ENCODE peak calls at places on chromosome 5, in five cellular contexts. One of them, this sample, is unnamed.

GRCh38 chr5:124061663-124062062 is 549.7 kb downstream of the CSNK1G3 start:
- DNase-seq in neuronal stem cell: no peak
- DNase-seq in mesenchymal stem cell: peak
- DNase-seq in trophoblast cell: no peak
- DNase-seq in H1: no peak
- DNase-seq in this sample: no peak

GRCh38 chr5:82784521-82784920 is 292.7 kb downstream of the TMEM167A start:
- DNase-seq in neuronal stem cell: no peak
- DNase-seq in mesenchymal stem cell: no peak
- DNase-seq in trophoblast cell: no peak
- DNase-seq in H1: no peak
- DNase-seq in this sample: no peak

GRCh38 chr5:42779083-42779482 is 22.5 kb downstream of the CCDC152 start:
- DNase-seq in neuronal stem cell: no peak
- DNase-seq in mesenchymal stem cell: no peak
- DNase-seq in trophoblast cell: no peak
- DNase-seq in H1: no peak
- DNase-seq in this sample: no peak

GRCh38 chr5:107557051-107557658 is 113.6 kb downstream of the EFNA5 start:
- DNase-seq in neuronal stem cell: no peak
- DNase-seq in mesenchymal stem cell: peak
- DNase-seq in trophoblast cell: peak
- DNase-seq in H1: no peak
- DNase-seq in this sample: peak

GRCh38 chr5:61933787-61934626 is 372.0 kb upstream of the KIF2A start:
- DNase-seq in neuronal stem cell: peak
- DNase-seq in mesenchymal stem cell: peak
- DNase-seq in trophoblast cell: peak
- DNase-seq in H1: peak
- DNase-seq in this sample: peak

GRCh38 chr5:62590396-62590795 is 11.8 kb downstream of the LRRC70 start:
- DNase-seq in neuronal stem cell: no peak
- DNase-seq in mesenchymal stem cell: no peak
- DNase-seq in trophoblast cell: no peak
- DNase-seq in H1: no peak
- DNase-seq in this sample: no peak

GRCh38 chr5:139105621-139106071 is 92.5 kb downstream of the SIL1 start:
- DNase-seq in neuronal stem cell: peak
- DNase-seq in mesenchymal stem cell: no peak
- DNase-seq in trophoblast cell: no peak
- DNase-seq in H1: no peak
- DNase-seq in this sample: no peak

GRCh38 chr5:16976625-16977008 is 40.5 kb upstream of the MYO10 start:
- DNase-seq in neuronal stem cell: no peak
- DNase-seq in mesenchymal stem cell: no peak
- DNase-seq in trophoblast cell: no peak
- DNase-seq in H1: no peak
- DNase-seq in this sample: no peak

GRCh38 chr5:54669845-54670635 is 152.5 kb downstream of the SNX18 start:
- DNase-seq in neuronal stem cell: no peak
- DNase-seq in mesenchymal stem cell: no peak
- DNase-seq in trophoblast cell: no peak
- DNase-seq in H1: no peak
- DNase-seq in this sample: no peak

GRCh38 chr5:96565843-96566242 is 96.3 kb upstream of the CAST start:
- DNase-seq in neuronal stem cell: no peak
- DNase-seq in mesenchymal stem cell: peak
- DNase-seq in trophoblast cell: peak
- DNase-seq in H1: no peak
- DNase-seq in this sample: no peak

GRCh38 chr5:177473461-177473991 is at the start of gene DBN1:
- DNase-seq in neuronal stem cell: no peak
- DNase-seq in mesenchymal stem cell: peak
- DNase-seq in trophoblast cell: peak
- DNase-seq in H1: peak
- DNase-seq in this sample: peak

GRCh38 chr5:173812811-173813550 is 75.2 kb upstream of the CPEB4 start:
- DNase-seq in neuronal stem cell: no peak
- DNase-seq in mesenchymal stem cell: peak
- DNase-seq in trophoblast cell: peak
- DNase-seq in H1: no peak
- DNase-seq in this sample: no peak

GRCh38 chr5:10253390-10253789 is 3.3 kb downstream of the CCT5 start:
- DNase-seq in neuronal stem cell: no peak
- DNase-seq in mesenchymal stem cell: no peak
- DNase-seq in trophoblast cell: no peak
- DNase-seq in H1: no peak
- DNase-seq in this sample: no peak

GRCh38 chr5:124404796-124405195 is 341.6 kb downstream of the ZNF608 start:
- DNase-seq in neuronal stem cell: no peak
- DNase-seq in mesenchymal stem cell: no peak
- DNase-seq in trophoblast cell: no peak
- DNase-seq in H1: no peak
- DNase-seq in this sample: no peak

GRCh38 chr5:73967347-73967746 is 341.4 kb downstream of the ARHGEF28 start:
- DNase-seq in neuronal stem cell: no peak
- DNase-seq in mesenchymal stem cell: no peak
- DNase-seq in trophoblast cell: no peak
- DNase-seq in H1: no peak
- DNase-seq in this sample: no peak

GRCh38 chr5:130571076-130571475 is 594.0 kb downstream of the HINT1 start:
- DNase-seq in neuronal stem cell: no peak
- DNase-seq in mesenchymal stem cell: peak
- DNase-seq in trophoblast cell: peak
- DNase-seq in H1: no peak
- DNase-seq in this sample: no peak

GRCh38 chr5:170313344-170313743 is 15.8 kb upstream of the LCP2 start:
- DNase-seq in neuronal stem cell: no peak
- DNase-seq in mesenchymal stem cell: no peak
- DNase-seq in trophoblast cell: no peak
- DNase-seq in H1: no peak
- DNase-seq in this sample: no peak

GRCh38 chr5:1733369-1733768 is 66.3 kb downstream of the MRPL36 start:
- DNase-seq in neuronal stem cell: no peak
- DNase-seq in mesenchymal stem cell: no peak
- DNase-seq in trophoblast cell: no peak
- DNase-seq in H1: peak
- DNase-seq in this sample: peak

GRCh38 chr5:174282391-174282790 is 236.9 kb downstream of the NSG2 start:
- DNase-seq in neuronal stem cell: no peak
- DNase-seq in mesenchymal stem cell: no peak
- DNase-seq in trophoblast cell: no peak
- DNase-seq in H1: no peak
- DNase-seq in this sample: no peak

GRCh38 chr5:160547061-160547460 is 125.4 kb downstream of the PTTG1 start:
- DNase-seq in neuronal stem cell: no peak
- DNase-seq in mesenchymal stem cell: no peak
- DNase-seq in trophoblast cell: peak
- DNase-seq in H1: no peak
- DNase-seq in this sample: no peak

GRCh38 chr5:180114304-180115003 is 42.9 kb upstream of the RNF130 start:
- DNase-seq in neuronal stem cell: no peak
- DNase-seq in mesenchymal stem cell: no peak
- DNase-seq in trophoblast cell: no peak
- DNase-seq in H1: no peak
- DNase-seq in this sample: no peak

GRCh38 chr5:1914471-1914870 is 31.7 kb upstream of the IRX4 start:
- DNase-seq in neuronal stem cell: no peak
- DNase-seq in mesenchymal stem cell: no peak
- DNase-seq in trophoblast cell: no peak
- DNase-seq in H1: no peak
- DNase-seq in this sample: no peak

GRCh38 chr5:33928283-33928682 is 7.9 kb upstream of the RXFP3 start:
- DNase-seq in neuronal stem cell: no peak
- DNase-seq in mesenchymal stem cell: no peak
- DNase-seq in trophoblast cell: no peak
- DNase-seq in H1: no peak
- DNase-seq in this sample: no peak

GRCh38 chr5:39063037-39063436 is 11.2 kb downstream of the RICTOR start:
- DNase-seq in neuronal stem cell: no peak
- DNase-seq in mesenchymal stem cell: no peak
- DNase-seq in trophoblast cell: peak
- DNase-seq in H1: no peak
- DNase-seq in this sample: no peak

GRCh38 chr5:119578937-119579336 is 50.4 kb upstream of the FAM170A start:
- DNase-seq in neuronal stem cell: no peak
- DNase-seq in mesenchymal stem cell: peak
- DNase-seq in trophoblast cell: peak
- DNase-seq in H1: no peak
- DNase-seq in this sample: peak

GRCh38 chr5:32020271-32020670 is 153.8 kb downstream of the GOLPH3 start:
- DNase-seq in neuronal stem cell: no peak
- DNase-seq in mesenchymal stem cell: peak
- DNase-seq in trophoblast cell: no peak
- DNase-seq in H1: no peak
- DNase-seq in this sample: no peak

GRCh38 chr5:92909545-92909962 is 671.5 kb downstream of the NR2F1-AS1 start:
- DNase-seq in neuronal stem cell: peak
- DNase-seq in mesenchymal stem cell: peak
- DNase-seq in trophoblast cell: peak
- DNase-seq in H1: peak
- DNase-seq in this sample: peak

GRCh38 chr5:40834391-40834848 is 602 bp downstream of the RPL37 start:
- DNase-seq in neuronal stem cell: no peak
- DNase-seq in mesenchymal stem cell: peak
- DNase-seq in trophoblast cell: peak
- DNase-seq in H1: no peak
- DNase-seq in this sample: no peak

GRCh38 chr5:154756203-154756870 is 1.2 kb downstream of the LARP1 start:
- DNase-seq in neuronal stem cell: peak
- DNase-seq in mesenchymal stem cell: peak
- DNase-seq in trophoblast cell: peak
- DNase-seq in H1: no peak
- DNase-seq in this sample: no peak

GRCh38 chr5:79546782-79547428 is 33.0 kb upstream of the HOMER1 start:
- DNase-seq in neuronal stem cell: no peak
- DNase-seq in mesenchymal stem cell: peak
- DNase-seq in trophoblast cell: no peak
- DNase-seq in H1: no peak
- DNase-seq in this sample: no peak

DNA sequence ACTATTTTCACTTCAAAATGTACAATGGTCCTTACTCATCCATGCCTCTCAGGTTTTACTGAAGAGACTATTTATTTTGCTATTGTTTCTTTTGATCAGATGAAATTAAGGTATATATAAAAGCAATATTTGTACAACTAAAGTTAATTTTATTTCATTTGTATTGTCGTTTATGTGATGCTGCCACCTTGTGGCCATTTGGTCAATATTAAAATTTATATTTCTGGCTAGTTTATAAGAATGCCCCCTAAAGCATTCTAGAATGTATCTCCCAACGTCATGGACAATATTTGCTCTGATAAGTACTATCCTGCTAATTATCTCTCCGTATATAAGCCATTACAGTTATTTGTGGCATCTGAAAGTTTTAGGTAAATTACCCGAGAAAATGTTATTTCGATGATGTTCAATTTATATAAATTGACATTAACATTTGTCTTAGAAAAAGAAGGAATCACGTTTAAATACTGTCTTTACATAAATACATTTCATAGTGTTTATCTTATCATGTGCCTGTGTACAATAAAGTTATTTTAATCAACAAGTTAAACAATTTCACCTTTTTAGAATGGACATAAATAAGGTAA is 680.0 kb downstream of the TAF11L14 start:
- DNase-seq in neuronal stem cell: no peak
- DNase-seq in mesenchymal stem cell: peak
- DNase-seq in trophoblast cell: peak
- DNase-seq in H1: no peak
- DNase-seq in this sample: no peak
- H2AK5ac ChIP-seq in neuronal stem cell: no peak
- H2AK5ac ChIP-seq in mesenchymal stem cell: no peak
- H2AK5ac ChIP-seq in trophoblast cell: no peak
- H2AK5ac ChIP-seq in H1: no peak
- H2AK5ac ChIP-seq in this sample: no peak

DNA sequence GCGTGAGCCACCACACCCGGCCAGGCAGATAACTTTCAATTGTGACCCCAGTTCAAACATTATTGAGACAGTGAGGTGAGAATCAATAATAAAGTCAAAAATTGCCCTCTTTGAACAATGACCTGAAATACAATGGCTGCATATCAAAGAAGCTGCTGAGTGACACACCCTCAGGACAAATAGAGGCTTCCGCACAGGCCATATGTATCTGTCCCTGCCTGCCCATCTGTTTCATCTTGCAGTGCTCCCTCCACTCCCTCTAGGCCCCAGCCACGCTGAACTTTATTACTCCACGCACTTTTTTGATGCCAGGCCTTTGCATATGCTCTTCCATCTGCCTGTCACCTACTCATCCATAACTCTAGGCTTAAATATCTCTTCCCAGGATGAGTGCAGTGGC is 15.9 kb upstream of the PFDN1 start:
- DNase-seq in neuronal stem cell: no peak
- DNase-seq in mesenchymal stem cell: no peak
- DNase-seq in trophoblast cell: no peak
- DNase-seq in H1: no peak
- DNase-seq in this sample: no peak
- H2BK12ac ChIP-seq in neuronal stem cell: no peak
- H2BK12ac ChIP-seq in mesenchymal stem cell: no peak
- H2BK12ac ChIP-seq in trophoblast cell: no peak
- H2BK12ac ChIP-seq in H1: no peak
- H2BK12ac ChIP-seq in this sample: no peak

GRCh38 chr5:112374818-112375217 is 44.3 kb downstream of the EPB41L4A start:
- DNase-seq in neuronal stem cell: no peak
- DNase-seq in mesenchymal stem cell: no peak
- DNase-seq in trophoblast cell: peak
- DNase-seq in H1: no peak
- DNase-seq in this sample: no peak
- H2AK5ac ChIP-seq in neuronal stem cell: no peak
- H2AK5ac ChIP-seq in mesenchymal stem cell: no peak
- H2AK5ac ChIP-seq in trophoblast cell: no peak
- H2AK5ac ChIP-seq in H1: no peak
- H2AK5ac ChIP-seq in this sample: no peak

DNA sequence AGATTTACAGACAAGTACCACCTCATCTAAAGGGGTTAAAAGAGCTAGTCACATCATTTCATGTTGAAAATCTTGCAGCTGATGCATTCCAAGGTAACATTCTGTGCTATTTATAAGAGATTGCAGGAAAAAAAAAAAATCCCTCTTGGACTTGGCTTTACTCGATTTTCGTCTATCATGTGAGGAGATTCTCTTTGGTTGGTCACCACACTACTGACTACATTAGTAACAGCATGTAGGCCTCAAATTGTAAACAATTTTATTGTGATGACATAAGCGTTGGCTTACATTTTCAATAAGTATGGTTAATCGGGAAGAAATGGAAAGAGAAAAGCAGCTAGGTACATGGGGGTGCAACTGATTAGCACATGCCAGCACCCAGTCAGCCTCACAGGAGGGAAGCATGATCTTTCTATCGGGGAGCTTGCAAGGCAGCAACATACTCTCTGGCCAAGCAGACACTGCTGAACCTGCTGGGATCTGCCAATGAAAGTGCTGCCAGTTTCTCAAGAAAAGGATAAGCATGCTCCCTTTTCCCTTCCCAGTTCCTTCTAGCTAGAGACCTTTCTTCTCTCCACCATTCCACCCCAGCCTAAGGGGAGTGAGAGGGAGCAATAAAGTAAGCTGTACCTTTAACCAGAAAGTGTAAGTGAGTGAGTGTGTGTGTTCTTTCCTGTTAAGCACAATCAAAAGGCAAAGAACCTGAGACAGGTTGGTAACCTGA is 7.5 kb downstream of the NREP start:
- DNase-seq in neuronal stem cell: no peak
- DNase-seq in mesenchymal stem cell: no peak
- DNase-seq in trophoblast cell: no peak
- DNase-seq in H1: no peak
- DNase-seq in this sample: no peak
- H2BK12ac ChIP-seq in neuronal stem cell: no peak
- H2BK12ac ChIP-seq in mesenchymal stem cell: no peak
- H2BK12ac ChIP-seq in trophoblast cell: no peak
- H2BK12ac ChIP-seq in H1: no peak
- H2BK12ac ChIP-seq in this sample: no peak

GRCh38 chr5:132463808-132464154 is 26.8 kb downstream of the IRF1 start:
- DNase-seq in neuronal stem cell: no peak
- DNase-seq in mesenchymal stem cell: no peak
- DNase-seq in trophoblast cell: no peak
- DNase-seq in H1: no peak
- DNase-seq in this sample: no peak
- H2AK5ac ChIP-seq in neuronal stem cell: no peak
- H2AK5ac ChIP-seq in mesenchymal stem cell: peak
- H2AK5ac ChIP-seq in trophoblast cell: no peak
- H2AK5ac ChIP-seq in H1: peak
- H2AK5ac ChIP-seq in this sample: no peak